ENCODE peak calls at places on chromosomes 11 and 22, in eight cellular contexts. Q is EH; P is CD4-positive, CD25-positive, alpha-beta regulatory T cell; K is stimulated activated naive CD4-positive, alpha-beta T cell; F is adipocyte; B is T-helper 9 cell; X is HEK293T; J is heart left ventricle. I is an unnamed sample.

GRCh38 chr11:109939176-109939810 is 153.9 kb upstream of the ZC3H12C start:
- DNase-seq in P (peak; percentile 14), X (peak; percentile 52), J (no peak), Q (peak; percentile 72), K (no peak), F (peak; percentile 80), B (no peak), I (peak; percentile 86)

GRCh38 chr11:22197139-22197893 is 4.4 kb downstream of the ANO5 start:
- DNase-seq in F (no peak), P (no peak), Q (no peak), B (no peak), K (no peak), J (no peak), X (no peak), I (no peak)

GRCh38 chr22:37931893-37932389 is 21.5 kb downstream of the C22orf23 start:
- DNase-seq in F (no peak), P (no peak), K (no peak), J (no peak), B (no peak), Q (no peak), X (no peak), I (no peak)

GRCh38 chr11:125603207-125603606 is 10.6 kb downstream of the STT3A start:
- DNase-seq in K (no peak), P (no peak), F (peak; percentile 62), B (no peak), J (no peak), Q (peak; percentile 57), X (no peak), I (no peak)

GRCh38 chr11:8699903-8700302 is 17.3 kb downstream of the RPL27A start:
- DNase-seq in F (peak; percentile 62), K (no peak), B (no peak), P (no peak), X (no peak), J (peak; percentile 46), Q (peak; percentile 82), I (peak; percentile 35)

GRCh38 chr11:18578975-18579598 is 9.4 kb downstream of the UEVLD start:
- DNase-seq in F (no peak), B (no peak), X (no peak), P (peak; percentile 80), Q (no peak), J (no peak), K (no peak), I (no peak)

GRCh38 chr11:34594603-34595002 is 26.3 kb upstream of the EHF start:
- DNase-seq in X (no peak), K (no peak), F (no peak), B (no peak), Q (no peak), P (no peak), J (no peak), I (no peak)

GRCh38 chr11:71946144-71946571 is 17.3 kb downstream of the RNF121 start:
- DNase-seq in F (peak; percentile 41), P (no peak), B (no peak), K (no peak), X (no peak), J (no peak), Q (peak; percentile 78), I (peak; percentile 80)

GRCh38 chr11:64263021-64263946 is 12.0 kb downstream of the PLCB3 start:
- DNase-seq in P (no peak), K (no peak), Q (peak; percentile 72), F (no peak), J (no peak), B (no peak), X (no peak), I (peak; percentile 84)

GRCh38 chr22:49765951-49766350 is 61.7 kb downstream of the BRD1 start:
- DNase-seq in B (no peak), P (no peak), F (no peak), K (no peak), X (no peak), J (peak; percentile 15), Q (no peak), I (no peak)

I was measured in mesenchymal stem cell.